ENCODE peak calls at places on chromosomes 7 and 10, in five cellular contexts. One of them, this sample, is unnamed.

GRCh38 chr7:139294951-139295555 is 46.1 kb upstream of the FMC1 start:
- DNase-seq in stomach: no peak
- DNase-seq in CD8-positive, alpha-beta T cell: no peak
- DNase-seq in HCT116: no peak
- DNase-seq in MM.1S: no peak
- DNase-seq in this sample: no peak

GRCh38 chr10:15370212-15370740 is 813 bp downstream of the FAM171A1 start:
- DNase-seq in MM.1S: no peak
- DNase-seq in HCT116: no peak
- DNase-seq in CD8-positive, alpha-beta T cell: no peak
- DNase-seq in stomach: no peak
- DNase-seq in this sample: no peak

GRCh38 chr10:67903581-67903980 is 19.1 kb downstream of the SIRT1 start:
- DNase-seq in CD8-positive, alpha-beta T cell: no peak
- DNase-seq in stomach: no peak
- DNase-seq in MM.1S: no peak
- DNase-seq in HCT116: no peak
- DNase-seq in this sample: no peak

GRCh38 chr7:40848541-40849221 is 713.9 kb downstream of the SUGCT start:
- DNase-seq in CD8-positive, alpha-beta T cell: no peak
- DNase-seq in MM.1S: no peak
- DNase-seq in HCT116: no peak
- DNase-seq in stomach: no peak
- DNase-seq in this sample: no peak

GRCh38 chr7:69967699-69968450 is 369.6 kb downstream of the AUTS2 start:
- DNase-seq in stomach: no peak
- DNase-seq in CD8-positive, alpha-beta T cell: no peak
- DNase-seq in MM.1S: no peak
- DNase-seq in HCT116: no peak
- DNase-seq in this sample: peak; percentile 20

GRCh38 chr10:121478590-121478989 is 119.7 kb downstream of the FGFR2 start:
- DNase-seq in stomach: no peak
- DNase-seq in HCT116: no peak
- DNase-seq in CD8-positive, alpha-beta T cell: no peak
- DNase-seq in MM.1S: no peak
- DNase-seq in this sample: no peak

GRCh38 chr10:116080553-116080952 is 192.5 kb downstream of the GFRA1 start:
- DNase-seq in CD8-positive, alpha-beta T cell: no peak
- DNase-seq in stomach: no peak
- DNase-seq in HCT116: peak; percentile 16
- DNase-seq in MM.1S: no peak
- DNase-seq in this sample: peak; percentile 5

GRCh38 chr10:62266611-62267010 is 2.0 kb downstream of the RTKN2 start:
- DNase-seq in stomach: no peak
- DNase-seq in MM.1S: no peak
- DNase-seq in HCT116: no peak
- DNase-seq in CD8-positive, alpha-beta T cell: no peak
- DNase-seq in this sample: no peak

GRCh38 chr7:150377116-150377979 is 1.8 kb upstream of the ZNF775 start:
- DNase-seq in HCT116: no peak
- DNase-seq in MM.1S: peak; percentile 56
- DNase-seq in CD8-positive, alpha-beta T cell: no peak
- DNase-seq in stomach: no peak
- DNase-seq in this sample: no peak

GRCh38 chr7:110600983-110601382 is 489.9 kb upstream of the LRRN3 start:
- DNase-seq in HCT116: no peak
- DNase-seq in CD8-positive, alpha-beta T cell: no peak
- DNase-seq in MM.1S: no peak
- DNase-seq in stomach: no peak
- DNase-seq in this sample: no peak

GRCh38 chr7:98091523-98091922 is 15.1 kb upstream of the LMTK2 start:
- DNase-seq in HCT116: no peak
- DNase-seq in MM.1S: no peak
- DNase-seq in CD8-positive, alpha-beta T cell: no peak
- DNase-seq in stomach: no peak
- DNase-seq in this sample: no peak

GRCh38 chr7:111137296-111138195 is 46.6 kb downstream of the LRRN3 start:
- DNase-seq in HCT116: no peak
- DNase-seq in CD8-positive, alpha-beta T cell: no peak
- DNase-seq in MM.1S: no peak
- DNase-seq in stomach: no peak
- DNase-seq in this sample: no peak

GRCh38 chr7:67100956-67101361 is 104.3 kb downstream of the TYW1 start:
- DNase-seq in CD8-positive, alpha-beta T cell: no peak
- DNase-seq in HCT116: no peak
- DNase-seq in stomach: no peak
- DNase-seq in MM.1S: no peak
- DNase-seq in this sample: peak; percentile 28

GRCh38 chr7:129569811-129570215 is 41.7 kb upstream of the NRF1 start:
- DNase-seq in MM.1S: no peak
- DNase-seq in HCT116: peak; percentile 63
- DNase-seq in stomach: peak; percentile 30
- DNase-seq in CD8-positive, alpha-beta T cell: no peak
- DNase-seq in this sample: no peak

GRCh38 chr10:109922976-109923921 is at the start of gene XPNPEP1:
- DNase-seq in HCT116: peak; percentile 60
- DNase-seq in stomach: peak; percentile 92
- DNase-seq in MM.1S: peak; percentile 89
- DNase-seq in CD8-positive, alpha-beta T cell: peak; percentile 82
- DNase-seq in this sample: no peak

GRCh38 chr7:122339145-122339904 is 34.8 kb upstream of the FEZF1 start:
- DNase-seq in MM.1S: peak; percentile 95
- DNase-seq in HCT116: no peak
- DNase-seq in stomach: no peak
- DNase-seq in CD8-positive, alpha-beta T cell: no peak
- DNase-seq in this sample: no peak

GRCh38 chr10:49139000-49139865 is 5.4 kb upstream of the FAM170B start:
- DNase-seq in CD8-positive, alpha-beta T cell: no peak
- DNase-seq in MM.1S: no peak
- DNase-seq in HCT116: no peak
- DNase-seq in stomach: no peak
- DNase-seq in this sample: no peak

GRCh38 chr7:102400360-102400759 is 4.2 kb downstream of the PRKRIP1 start:
- DNase-seq in MM.1S: no peak
- DNase-seq in stomach: no peak
- DNase-seq in CD8-positive, alpha-beta T cell: no peak
- DNase-seq in HCT116: no peak
- DNase-seq in this sample: no peak

GRCh38 chr7:102409340-102409739 is 13.2 kb downstream of the PRKRIP1 start:
- DNase-seq in stomach: no peak
- DNase-seq in MM.1S: no peak
- DNase-seq in HCT116: no peak
- DNase-seq in CD8-positive, alpha-beta T cell: no peak
- DNase-seq in this sample: no peak

GRCh38 chr7:102403563-102403962 is 7.4 kb downstream of the PRKRIP1 start:
- DNase-seq in CD8-positive, alpha-beta T cell: no peak
- DNase-seq in stomach: no peak
- DNase-seq in MM.1S: no peak
- DNase-seq in HCT116: no peak
- DNase-seq in this sample: no peak

GRCh38 chr7:102407910-102408309 is 11.7 kb downstream of the PRKRIP1 start:
- DNase-seq in stomach: no peak
- DNase-seq in HCT116: no peak
- DNase-seq in CD8-positive, alpha-beta T cell: no peak
- DNase-seq in MM.1S: no peak
- DNase-seq in this sample: no peak

GRCh38 chr7:102404005-102404861 is 8.1 kb downstream of the PRKRIP1 start:
- DNase-seq in CD8-positive, alpha-beta T cell: peak; percentile 59
- DNase-seq in stomach: no peak
- DNase-seq in MM.1S: peak; percentile 93
- DNase-seq in HCT116: peak; percentile 35
- DNase-seq in this sample: peak; percentile 43
- H3K36me3 ChIP-seq in CD8-positive, alpha-beta T cell: peaks cover 45% of the 10 kb centered on the region
- H3K36me3 ChIP-seq in stomach: peaks cover 100% of the 10 kb centered on the region
- H3K36me3 ChIP-seq in MM.1S: peaks cover 17% of the 10 kb centered on the region
- H3K36me3 ChIP-seq in HCT116: peaks cover 57% of the 10 kb centered on the region
- H3K36me3 ChIP-seq in this sample: peaks cover 88% of the 10 kb centered on the region

GRCh38 chr7:2821161-2821841 is 22.8 kb downstream of the GNA12 start:
- DNase-seq in MM.1S: peak; percentile 63
- DNase-seq in HCT116: no peak
- DNase-seq in CD8-positive, alpha-beta T cell: no peak
- DNase-seq in stomach: no peak
- DNase-seq in this sample: peak; percentile 75
- H3K4me1 ChIP-seq in MM.1S: peaks cover 9% of the 10 kb centered on the region
- H3K4me1 ChIP-seq in HCT116: peaks cover 13% of the 10 kb centered on the region
- H3K4me1 ChIP-seq in CD8-positive, alpha-beta T cell: no peaks in the 10 kb centered on the region
- H3K4me1 ChIP-seq in stomach: peaks cover 69% of the 10 kb centered on the region
- H3K4me1 ChIP-seq in this sample: peaks cover 24% of the 10 kb centered on the region

GRCh38 chr7:99490878-99491277 is 9.2 kb downstream of the ZNF394 start:
- DNase-seq in HCT116: no peak
- DNase-seq in MM.1S: no peak
- DNase-seq in CD8-positive, alpha-beta T cell: no peak
- DNase-seq in stomach: no peak
- DNase-seq in this sample: no peak

GRCh38 chr7:99489235-99489634 is 10.8 kb downstream of the ZNF394 start:
- DNase-seq in MM.1S: no peak
- DNase-seq in HCT116: no peak
- DNase-seq in stomach: no peak
- DNase-seq in CD8-positive, alpha-beta T cell: no peak
- DNase-seq in this sample: no peak

GRCh38 chr7:99485094-99485493 is 12.4 kb downstream of the ZNF789 start:
- DNase-seq in stomach: no peak
- DNase-seq in CD8-positive, alpha-beta T cell: no peak
- DNase-seq in HCT116: no peak
- DNase-seq in MM.1S: no peak
- DNase-seq in this sample: no peak
- H3K36me3 ChIP-seq in stomach: peaks cover 48% of the 10 kb centered on the region
- H3K36me3 ChIP-seq in CD8-positive, alpha-beta T cell: peaks cover 11% of the 10 kb centered on the region
- H3K36me3 ChIP-seq in HCT116: peaks cover 5% of the 10 kb centered on the region
- H3K36me3 ChIP-seq in MM.1S: no peaks in the 10 kb centered on the region
- H3K36me3 ChIP-seq in this sample: peaks cover 37% of the 10 kb centered on the region

GRCh38 chr10:94194256-94194655 is 168.5 kb downstream of the NOC3L start:
- DNase-seq in CD8-positive, alpha-beta T cell: no peak
- DNase-seq in HCT116: no peak
- DNase-seq in MM.1S: no peak
- DNase-seq in stomach: no peak
- DNase-seq in this sample: no peak
- H3K4me1 ChIP-seq in CD8-positive, alpha-beta T cell: no peaks in the 10 kb centered on the region
- H3K4me1 ChIP-seq in HCT116: no peaks in the 10 kb centered on the region
- H3K4me1 ChIP-seq in MM.1S: no peaks in the 10 kb centered on the region
- H3K4me1 ChIP-seq in stomach: peaks cover 35% of the 10 kb centered on the region
- H3K4me1 ChIP-seq in this sample: no peaks in the 10 kb centered on the region

GRCh38 chr10:33666686-33667480 is 332.4 kb upstream of the NRP1 start:
- DNase-seq in HCT116: no peak
- DNase-seq in stomach: no peak
- DNase-seq in CD8-positive, alpha-beta T cell: no peak
- DNase-seq in MM.1S: peak; percentile 28
- DNase-seq in this sample: no peak
- H3K36me3 ChIP-seq in HCT116: no peaks in the 10 kb centered on the region
- H3K36me3 ChIP-seq in stomach: no peaks in the 10 kb centered on the region
- H3K36me3 ChIP-seq in CD8-positive, alpha-beta T cell: no peaks in the 10 kb centered on the region
- H3K36me3 ChIP-seq in MM.1S: no peaks in the 10 kb centered on the region
- H3K36me3 ChIP-seq in this sample: no peaks in the 10 kb centered on the region

GRCh38 chr7:138247568-138248328 is 171.5 kb downstream of the AKR1D1 start:
- DNase-seq in HCT116: no peak
- DNase-seq in stomach: no peak
- DNase-seq in MM.1S: no peak
- DNase-seq in CD8-positive, alpha-beta T cell: no peak
- DNase-seq in this sample: no peak
- H3K4me1 ChIP-seq in HCT116: no peaks in the 10 kb centered on the region
- H3K4me1 ChIP-seq in stomach: peaks cover 3% of the 10 kb centered on the region
- H3K4me1 ChIP-seq in MM.1S: no peaks in the 10 kb centered on the region
- H3K4me1 ChIP-seq in CD8-positive, alpha-beta T cell: no peaks in the 10 kb centered on the region
- H3K4me1 ChIP-seq in this sample: no peaks in the 10 kb centered on the region

GRCh38 chr7:28190077-28190476 is 9.5 kb upstream of the JAZF1 start:
- DNase-seq in CD8-positive, alpha-beta T cell: no peak
- DNase-seq in stomach: no peak
- DNase-seq in MM.1S: no peak
- DNase-seq in HCT116: no peak
- DNase-seq in this sample: no peak

GRCh38 chr7:28183627-28184026 is 3.0 kb upstream of the JAZF1 start:
- DNase-seq in MM.1S: no peak
- DNase-seq in CD8-positive, alpha-beta T cell: no peak
- DNase-seq in stomach: no peak
- DNase-seq in HCT116: no peak
- DNase-seq in this sample: no peak

GRCh38 chr7:28191751-28192150 is 11.2 kb upstream of the JAZF1 start:
- DNase-seq in stomach: no peak
- DNase-seq in CD8-positive, alpha-beta T cell: no peak
- DNase-seq in MM.1S: no peak
- DNase-seq in HCT116: no peak
- DNase-seq in this sample: no peak

GRCh38 chr7:28181921-28182517 is 1.4 kb upstream of the JAZF1 start:
- DNase-seq in stomach: no peak
- DNase-seq in CD8-positive, alpha-beta T cell: no peak
- DNase-seq in MM.1S: no peak
- DNase-seq in HCT116: no peak
- DNase-seq in this sample: no peak

DNA sequence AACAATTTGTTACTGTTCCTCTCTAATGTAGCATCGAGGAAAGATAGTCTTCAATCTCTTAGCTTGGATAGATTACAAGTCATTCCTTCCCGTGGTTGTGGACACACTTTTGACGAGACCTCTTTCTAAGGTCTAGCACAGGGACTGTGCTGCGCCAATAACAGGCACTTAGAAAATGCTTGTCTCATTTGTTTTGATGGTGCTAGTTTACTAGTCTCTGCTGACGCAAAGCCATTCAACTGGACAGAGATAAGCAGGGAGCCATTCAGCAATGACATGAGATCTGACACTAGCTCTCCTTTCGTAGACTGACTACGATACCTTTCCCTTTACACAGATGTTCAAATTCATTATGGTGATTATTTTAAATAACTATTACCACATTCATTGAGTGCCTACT is 6.4 kb upstream of the JAZF1 start:
- DNase-seq in CD8-positive, alpha-beta T cell: no peak
- DNase-seq in MM.1S: no peak
- DNase-seq in HCT116: no peak
- DNase-seq in stomach: no peak
- DNase-seq in this sample: no peak
- H3K36me3 ChIP-seq in CD8-positive, alpha-beta T cell: no peaks in the 10 kb centered on the region
- H3K36me3 ChIP-seq in MM.1S: no peaks in the 10 kb centered on the region
- H3K36me3 ChIP-seq in HCT116: no peaks in the 10 kb centered on the region
- H3K36me3 ChIP-seq in stomach: no peaks in the 10 kb centered on the region
- H3K36me3 ChIP-seq in this sample: no peaks in the 10 kb centered on the region

GRCh38 chr10:34241226-34242000 is 573.7 kb downstream of the PARD3 start:
- DNase-seq in CD8-positive, alpha-beta T cell: no peak
- DNase-seq in MM.1S: no peak
- DNase-seq in HCT116: no peak
- DNase-seq in stomach: no peak
- DNase-seq in this sample: no peak
- H3K4me1 ChIP-seq in CD8-positive, alpha-beta T cell: no peaks in the 10 kb centered on the region
- H3K4me1 ChIP-seq in MM.1S: no peaks in the 10 kb centered on the region
- H3K4me1 ChIP-seq in HCT116: no peaks in the 10 kb centered on the region
- H3K4me1 ChIP-seq in stomach: peaks cover 5% of the 10 kb centered on the region
- H3K4me1 ChIP-seq in this sample: no peaks in the 10 kb centered on the region

DNA sequence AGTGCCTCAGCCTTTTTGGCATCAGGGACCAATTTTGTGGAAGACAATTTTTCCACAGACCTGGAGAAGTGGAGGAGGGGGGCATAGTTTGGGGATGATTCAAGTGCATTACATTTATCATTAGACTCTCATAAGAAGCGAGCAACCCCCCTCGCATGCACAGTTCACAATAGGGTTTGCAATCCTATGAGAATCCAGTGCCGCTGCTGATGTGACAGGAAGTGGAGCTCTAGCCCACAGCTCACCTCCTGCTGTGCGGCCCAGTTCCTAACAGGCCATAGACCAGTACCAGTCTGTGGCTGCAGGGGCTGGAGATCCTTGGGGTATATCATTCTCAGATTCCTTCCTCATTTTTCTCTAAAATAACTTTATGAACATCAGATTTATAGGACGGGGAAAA is 50.8 kb downstream of the ATAD1 start:
- DNase-seq in HCT116: no peak
- DNase-seq in MM.1S: no peak
- DNase-seq in stomach: no peak
- DNase-seq in CD8-positive, alpha-beta T cell: no peak
- DNase-seq in this sample: no peak
- H3K36me3 ChIP-seq in HCT116: no peaks in the 10 kb centered on the region
- H3K36me3 ChIP-seq in MM.1S: no peaks in the 10 kb centered on the region
- H3K36me3 ChIP-seq in stomach: peaks cover 50% of the 10 kb centered on the region
- H3K36me3 ChIP-seq in CD8-positive, alpha-beta T cell: peaks cover 26% of the 10 kb centered on the region
- H3K36me3 ChIP-seq in this sample: peaks cover 47% of the 10 kb centered on the region